ENCODE peak calls at places on chromosomes 13 and 19, in ten cellular contexts. G is breast epithelium, I is heart left ventricle, J is body of pancreas, D is sigmoid colon, P is transverse colon, C is adrenal gland, Y is A549, Q is esophagus squamous epithelium, L is erythroblast. W is an unnamed sample.

GRCh38 chr19:38989066-38989605 is 13.6 kb upstream of the FBXO17 start:
- DNase-seq in I (no peak), J (peak; percentile 10), G (peak; percentile 21), L (no peak), Q (no peak), P (no peak), Y (peak; percentile 55), D (no peak), C (no peak), W (no peak)

GRCh38 chr19:5397804-5398692 is 57.2 kb upstream of the ZNRF4 start:
- DNase-seq in Y (peak; percentile 52), G (no peak), C (no peak), L (no peak), J (no peak), Q (no peak), I (no peak), D (no peak), P (no peak), W (no peak)

GRCh38 chr19:45667620-45668341 is at the start of gene GIPR:
- DNase-seq in L (peak; percentile 44), G (peak; percentile 38), J (peak; percentile 67), I (peak; percentile 78), P (peak; percentile 84), Y (peak; percentile 86), Q (no peak), D (no peak), C (no peak), W (no peak)

GRCh38 chr13:109500146-109500773 is 286.1 kb downstream of the IRS2 start:
- DNase-seq in P (no peak), Q (no peak), Y (peak; percentile 56), D (no peak), C (peak; percentile 41), G (no peak), J (no peak), I (no peak), L (no peak), W (no peak)

GRCh38 chr19:3656073-3656746 is 29.6 kb upstream of the CACTIN start:
- DNase-seq in I (no peak), G (no peak), Q (no peak), P (no peak), D (no peak), C (no peak), L (no peak), J (no peak), Y (no peak), W (no peak)

GRCh38 chr19:39416626-39417120 is 4.2 kb downstream of the PLEKHG2 start:
- DNase-seq in Y (no peak), I (no peak), D (no peak), Q (no peak), G (no peak), J (no peak), L (no peak), P (no peak), C (no peak), W (no peak)

GRCh38 chr19:28941833-28942232 is 271.1 kb downstream of the UQCRFS1 start:
- DNase-seq in I (no peak), G (no peak), Q (no peak), P (no peak), J (no peak), L (no peak), C (no peak), D (no peak), Y (no peak), W (no peak)

GRCh38 chr19:19540707-19541515 is 2.8 kb downstream of the CILP2 start:
- DNase-seq in I (no peak), L (peak; percentile 77), C (no peak), J (peak; percentile 36), G (peak; percentile 48), D (no peak), P (peak; percentile 66), Q (no peak), Y (peak; percentile 45), W (no peak)

GRCh38 chr13:76887070-76887563 is 912 bp upstream of the KCTD12 start:
- DNase-seq in C (peak; percentile 25), D (no peak), Y (no peak), I (no peak), J (no peak), Q (no peak), P (no peak), L (no peak), G (no peak), W (no peak)

GRCh38 chr13:113991191-113991669 is 17.4 kb upstream of the C13orf46 start:
- DNase-seq in L (no peak), G (no peak), P (no peak), D (peak; percentile 6), I (peak; percentile 30), Q (no peak), J (no peak), C (no peak), Y (no peak), W (peak; percentile 36)

DNA sequence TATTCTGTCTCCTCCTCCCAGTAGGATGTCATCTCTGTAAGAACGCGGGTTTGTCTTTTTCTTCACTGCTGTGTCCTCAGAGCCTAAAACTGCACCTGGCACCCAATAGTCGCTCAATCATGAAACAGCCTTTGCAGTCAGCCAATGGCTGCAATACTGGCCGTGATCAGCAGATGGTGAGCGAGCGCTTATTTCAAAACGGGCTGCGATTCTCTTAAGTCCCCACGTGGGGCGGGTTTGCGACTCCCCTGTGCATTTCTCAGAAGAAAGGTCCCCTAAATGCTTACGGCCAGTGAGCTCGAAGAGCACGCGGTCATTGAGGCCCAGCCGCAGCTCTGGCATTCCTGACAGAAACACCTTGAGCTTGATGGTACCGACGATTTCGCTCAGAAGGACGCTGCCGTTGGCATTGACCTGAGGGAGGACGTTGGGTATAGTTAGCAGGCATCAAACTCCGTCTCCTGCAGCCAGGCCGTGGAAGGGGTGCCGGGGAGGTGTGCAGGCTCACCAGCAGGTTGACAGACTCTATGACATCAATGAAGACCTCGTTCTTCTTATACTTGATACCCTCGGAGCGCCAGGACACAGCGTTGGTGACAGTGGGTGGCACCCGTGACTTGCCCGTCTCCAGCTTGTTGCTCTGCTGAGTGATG is 6.0 kb downstream of the AP1M2 start:
- DNase-seq in Y (peak; percentile 91), C (peak; percentile 95), D (peak; percentile 93), Q (peak; percentile 36), P (peak; percentile 91), I (peak; percentile 89), J (peak; percentile 90), G (peak; percentile 87), L (peak; percentile 96), W (peak; percentile 68)
- TF ChIP-seq POLR2A in Y (no peak), C (no peak), D (no peak), Q (no peak), P (no peak), I (no peak), J (no peak), G (no peak), L (no peak), W (no peak)

GRCh38 chr13:48773531-48774275 is 120.0 kb downstream of the CYSLTR2 start:
- DNase-seq in P (no peak), D (no peak), J (no peak), C (no peak), Q (no peak), Y (no peak), G (no peak), L (no peak), I (no peak), W (no peak)

GRCh38 chr13:48775285-48775684 is 121.6 kb downstream of the CYSLTR2 start:
- DNase-seq in J (no peak), P (no peak), D (no peak), C (no peak), I (no peak), Q (no peak), L (no peak), G (no peak), Y (no peak), W (no peak)

GRCh38 chr13:48776396-48776795 is 122.7 kb downstream of the CYSLTR2 start:
- DNase-seq in J (no peak), L (no peak), D (no peak), P (no peak), Y (no peak), I (no peak), C (no peak), G (no peak), Q (no peak), W (no peak)

GRCh38 chr13:48778551-48779088 is 124.9 kb downstream of the CYSLTR2 start:
- DNase-seq in L (no peak), Y (no peak), G (no peak), Q (no peak), D (no peak), P (no peak), I (no peak), C (no peak), J (no peak), W (no peak)

DNA sequence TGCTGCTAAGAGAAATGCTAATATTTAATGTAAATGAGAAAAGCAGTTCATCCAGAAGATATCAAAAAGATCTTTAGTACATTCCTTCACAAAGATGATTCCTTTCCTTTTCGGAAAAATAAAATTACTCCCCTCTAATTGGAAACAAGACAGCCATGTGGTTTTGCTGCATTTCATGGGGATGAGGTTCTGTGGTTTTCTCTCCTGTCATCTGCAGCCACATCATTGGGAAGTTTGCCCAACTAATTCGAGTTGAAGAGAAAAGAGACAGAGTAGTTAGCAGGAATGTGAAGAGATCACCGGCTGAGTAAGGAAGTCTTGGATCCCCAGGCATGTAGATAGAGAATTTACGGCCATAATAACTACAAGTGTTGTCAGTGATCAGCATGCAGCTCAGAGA is 122.1 kb downstream of the CYSLTR2 start:
- DNase-seq in Q (no peak), Y (no peak), J (no peak), G (no peak), I (no peak), P (no peak), D (no peak), C (no peak), L (no peak), W (no peak)
- TF ChIP-seq POLR2A in Q (no peak), Y (no peak), J (no peak), G (no peak), I (no peak), P (no peak), D (no peak), C (no peak), L (no peak), W (no peak)

DNA sequence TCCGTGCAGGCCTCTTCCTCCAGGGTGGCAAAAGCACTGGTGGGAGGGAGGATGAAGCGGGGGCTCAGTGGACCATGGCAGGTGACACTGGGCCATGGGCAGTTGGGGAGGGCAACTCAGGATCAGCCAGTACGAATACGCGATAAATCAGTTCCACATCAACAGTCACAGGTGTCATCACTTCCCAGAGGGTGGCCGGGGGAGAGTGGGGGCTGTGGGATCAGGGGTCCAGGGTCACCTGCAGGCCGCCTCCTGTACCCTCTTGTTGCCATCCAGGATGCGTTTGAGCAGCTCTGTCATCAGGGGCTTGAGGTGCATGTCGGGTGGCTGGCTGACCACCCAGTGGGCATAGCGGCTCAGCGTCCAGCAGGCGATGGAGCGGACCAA is 9.9 kb upstream of the FBXW9 start:
- DNase-seq in I (no peak), Y (no peak), L (no peak), G (no peak), D (no peak), P (no peak), C (no peak), J (no peak), Q (no peak), W (no peak)
- TF ChIP-seq POLR2A in I (no peak), Y (no peak), L (no peak), G (no peak), D (no peak), P (no peak), C (no peak), J (no peak), Q (no peak), W (no peak)

DNA sequence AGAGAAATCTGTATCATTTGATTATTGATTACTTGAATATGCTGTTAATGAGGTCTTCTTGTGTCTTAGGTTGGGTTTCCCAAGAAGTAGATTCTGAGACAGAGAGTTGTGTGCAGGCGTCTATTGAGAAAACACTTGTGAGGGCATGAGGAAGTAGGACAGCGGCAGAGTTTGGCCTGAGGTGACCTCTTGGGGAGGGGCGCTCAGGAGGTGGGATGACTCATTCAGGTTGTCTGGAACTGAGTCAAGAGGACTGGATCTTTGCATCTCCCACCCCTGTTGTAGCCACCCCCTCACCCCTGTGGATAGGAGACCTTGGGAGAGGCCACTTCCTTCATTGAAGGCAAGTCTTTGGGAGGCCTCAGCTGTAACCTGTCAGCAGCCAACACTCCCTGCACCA is 35.2 kb upstream of the WDFY2 start:
- DNase-seq in Q (no peak), D (no peak), Y (peak; percentile 50), J (peak; percentile 64), G (no peak), I (no peak), L (peak; percentile 16), C (peak; percentile 30), P (no peak), W (no peak)
- TF ChIP-seq POLR2A in Q (no peak), D (no peak), Y (no peak), J (no peak), G (no peak), I (no peak), L (no peak), C (no peak), P (no peak), W (no peak)